ENCODE peak calls at places on chromosomes 7 and 10, in four cellular contexts. Q is A549, A is K562, C is GM12878. L is an unnamed sample.

GRCh38 chr7:105218215-105218614 is 170.5 kb downstream of the SRPK2 start:
- DNase-seq in Q (no peak), A (no peak), C (no peak), L (no peak)

GRCh38 chr10:23657677-23658076 is 218.8 kb downstream of the OTUD1 start:
- DNase-seq in Q (no peak), A (no peak), C (no peak), L (no peak)

GRCh38 chr7:111108526-111108925 is 17.6 kb downstream of the LRRN3 start:
- DNase-seq in Q (no peak), A (no peak), C (no peak), L (no peak)

GRCh38 chr10:134743-135600 is at the start of gene ZMYND11:
- DNase-seq in Q (peak), A (peak), C (no peak), L (peak)

GRCh38 chr7:85004402-85004801 is 182.5 kb downstream of the SEMA3D start:
- DNase-seq in Q (no peak), A (no peak), C (no peak), L (no peak)

GRCh38 chr7:25777969-25778767 is 373.8 kb upstream of the NFE2L3 start:
- DNase-seq in Q (no peak), A (no peak), C (no peak), L (no peak)

GRCh38 chr7:855686-856369 is 20.5 kb upstream of the GET4 start:
- DNase-seq in Q (no peak), A (no peak), C (no peak), L (no peak)

GRCh38 chr7:143042821-143043271 is 9.3 kb upstream of the OR6V1 start:
- DNase-seq in Q (no peak), A (no peak), C (no peak), L (no peak)

GRCh38 chr10:99658622-99659030 is 683 bp upstream of the ENTPD7 start:
- DNase-seq in Q (peak), A (peak), C (no peak), L (peak)

GRCh38 chr7:35624299-35625186 is 70.4 kb downstream of the HERPUD2 start:
- DNase-seq in Q (peak), A (peak), C (no peak), L (peak)

GRCh38 chr7:96548664-96549063 is 161.0 kb downstream of the SEM1 start:
- DNase-seq in Q (peak), A (no peak), C (no peak), L (no peak)

GRCh38 chr10:44033008-44033407 is 351.9 kb downstream of the CXCL12 start:
- DNase-seq in Q (no peak), A (no peak), C (no peak), L (no peak)

GRCh38 chr10:62175256-62175655 is 93.4 kb downstream of the RTKN2 start:
- DNase-seq in Q (no peak), A (no peak), C (no peak), L (no peak)

GRCh38 chr10:21926358-21926890 is 77.1 kb downstream of the DNAJC1 start:
- DNase-seq in Q (peak), A (no peak), C (no peak), L (no peak)

GRCh38 chr7:17099083-17099973 is 199.1 kb upstream of the AHR start:
- DNase-seq in Q (peak), A (no peak), C (no peak), L (peak)

GRCh38 chr7:70189776-70190175 is 591.5 kb downstream of the AUTS2 start:
- DNase-seq in Q (no peak), A (no peak), C (no peak), L (no peak)

GRCh38 chr10:76106611-76107010 is 675.2 kb downstream of the LRMDA start:
- DNase-seq in Q (no peak), A (no peak), C (no peak), L (no peak)

GRCh38 chr7:17185690-17186070 is 112.8 kb upstream of the AHR start:
- DNase-seq in Q (peak), A (no peak), C (peak), L (peak)

GRCh38 chr7:93053946-93054943 is 63.5 kb downstream of the SAMD9 start:
- DNase-seq in Q (no peak), A (no peak), C (no peak), L (no peak)

GRCh38 chr7:117386125-117386709 is 41.1 kb downstream of the ASZ1 start:
- DNase-seq in Q (no peak), A (no peak), C (no peak), L (no peak)

GRCh38 chr7:47678641-47679380 is 96.9 kb upstream of the TNS3 start:
- DNase-seq in Q (no peak), A (no peak), C (no peak), L (no peak)

GRCh38 chr10:17756557-17757208 is 4.7 kb downstream of the TMEM236 start:
- DNase-seq in Q (peak), A (no peak), C (peak), L (no peak)

GRCh38 chr7:140026935-140027334 is 35.8 kb downstream of the PARP12 start:
- DNase-seq in Q (no peak), A (no peak), C (no peak), L (no peak)

GRCh38 chr10:123865880-123866279 is 25.7 kb downstream of the CPXM2 start:
- DNase-seq in Q (no peak), A (no peak), C (no peak), L (no peak)

GRCh38 chr10:9010093-9010492 is 955.6 kb downstream of the GATA3 start:
- DNase-seq in Q (no peak), A (no peak), C (no peak), L (no peak)

GRCh38 chr10:28768227-28768626 is 90.9 kb downstream of the BAMBI start:
- DNase-seq in Q (no peak), A (no peak), C (no peak), L (no peak)
- TF ChIP-seq MAX in Q (no peak), A (no peak), C (no peak), L (no peak)

GRCh38 chr10:110498982-110499795 is 1.5 kb downstream of the DUSP5 start:
- DNase-seq in Q (peak), A (no peak), C (peak), L (peak)
- TF ChIP-seq POLR2A in Q (no peak), A (no peak), C (peak), L (no peak)

GRCh38 chr7:68025363-68025762 is 1028.7 kb downstream of the TYW1 start:
- DNase-seq in Q (no peak), A (no peak), C (no peak), L (no peak)
- TF ChIP-seq MYC in Q (no peak), A (no peak), C (no peak), L (no peak)

DNA sequence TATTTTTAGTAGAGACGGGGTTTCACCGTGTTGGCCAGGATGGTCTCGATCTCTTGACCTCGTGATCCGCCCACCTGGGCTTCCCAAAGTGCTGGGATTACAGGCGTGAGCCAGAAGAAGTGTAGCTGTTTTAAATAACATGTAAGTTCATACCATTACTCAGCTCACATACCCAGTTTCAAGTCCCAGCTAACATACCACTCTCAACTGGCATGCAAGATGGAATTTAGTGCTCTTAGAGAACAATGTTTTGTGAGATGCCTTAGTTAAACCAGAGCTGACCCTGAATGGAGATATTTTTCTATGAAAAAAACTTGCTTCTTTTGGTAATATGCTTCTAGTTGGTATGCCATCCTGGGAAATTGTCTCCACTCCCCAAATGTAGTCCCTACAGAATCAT is 37.3 kb downstream of the HBP1 start:
- DNase-seq in Q (no peak), A (no peak), C (no peak), L (no peak)
- TF ChIP-seq MAX in Q (no peak), A (no peak), C (no peak), L (no peak)

GRCh38 chr10:14954934-14955333 is 1.0 kb upstream of the DCLRE1C start:
- DNase-seq in Q (no peak), A (no peak), C (no peak), L (no peak)

GRCh38 chr10:14952851-14953451 is 945 bp downstream of the DCLRE1C start:
- DNase-seq in Q (no peak), A (no peak), C (no peak), L (peak)

GRCh38 chr10:14953452-14954000 is 370 bp downstream of the DCLRE1C start:
- DNase-seq in Q (peak), A (peak), C (peak), L (peak)

GRCh38 chr10:14958872-14959220 is 342 bp upstream of the MEIG1 start:
- DNase-seq in Q (no peak), A (no peak), C (no peak), L (no peak)

DNA sequence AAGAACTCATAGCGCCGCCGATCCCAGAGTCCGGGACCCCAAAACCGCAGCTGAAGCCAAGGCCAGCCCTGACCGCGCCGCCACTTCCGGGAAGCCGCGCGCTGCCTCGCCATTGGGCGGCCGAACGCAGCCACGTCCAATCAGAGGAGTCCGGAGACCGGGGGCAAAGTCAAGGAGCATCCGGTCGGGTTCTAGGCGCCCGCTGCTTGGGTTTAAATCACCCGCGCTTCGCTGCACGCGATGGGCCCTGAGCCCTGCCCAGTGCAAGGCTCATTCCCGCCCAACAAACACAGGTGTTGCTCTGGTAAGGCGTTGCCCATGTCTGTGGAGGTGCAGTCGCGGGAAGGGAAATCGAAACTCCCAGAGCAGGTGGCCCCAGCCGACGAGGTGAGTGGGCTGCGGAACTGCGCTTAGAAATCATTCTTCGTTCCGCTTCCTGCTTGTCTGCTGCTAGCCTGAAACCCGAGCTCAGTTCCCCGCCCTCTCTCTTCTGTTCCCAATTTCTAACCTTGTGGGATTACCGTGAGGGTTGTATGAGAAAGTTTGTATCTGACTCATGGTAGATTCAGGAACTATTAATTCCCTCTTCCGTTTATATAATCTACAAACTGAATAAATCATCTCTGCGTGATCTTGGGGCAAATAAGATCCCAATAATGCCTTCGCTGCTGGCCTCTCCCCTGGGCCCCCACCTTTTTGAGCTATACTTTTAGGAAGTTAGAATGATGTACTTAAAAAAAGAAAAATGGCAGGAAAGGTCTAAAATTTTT is at the start of gene DCLRE1C:
- DNase-seq in Q (peak), A (peak), C (peak), L (peak)
- TF ChIP-seq POLR2A in Q (peak), A (peak), C (peak), L (peak)

GRCh38 chr10:5619366-5620211 is 46.8 kb downstream of the ASB13 start:
- DNase-seq in Q (no peak), A (no peak), C (no peak), L (peak)
- TF ChIP-seq MYC in Q (no peak), A (no peak), C (no peak), L (no peak)

DNA sequence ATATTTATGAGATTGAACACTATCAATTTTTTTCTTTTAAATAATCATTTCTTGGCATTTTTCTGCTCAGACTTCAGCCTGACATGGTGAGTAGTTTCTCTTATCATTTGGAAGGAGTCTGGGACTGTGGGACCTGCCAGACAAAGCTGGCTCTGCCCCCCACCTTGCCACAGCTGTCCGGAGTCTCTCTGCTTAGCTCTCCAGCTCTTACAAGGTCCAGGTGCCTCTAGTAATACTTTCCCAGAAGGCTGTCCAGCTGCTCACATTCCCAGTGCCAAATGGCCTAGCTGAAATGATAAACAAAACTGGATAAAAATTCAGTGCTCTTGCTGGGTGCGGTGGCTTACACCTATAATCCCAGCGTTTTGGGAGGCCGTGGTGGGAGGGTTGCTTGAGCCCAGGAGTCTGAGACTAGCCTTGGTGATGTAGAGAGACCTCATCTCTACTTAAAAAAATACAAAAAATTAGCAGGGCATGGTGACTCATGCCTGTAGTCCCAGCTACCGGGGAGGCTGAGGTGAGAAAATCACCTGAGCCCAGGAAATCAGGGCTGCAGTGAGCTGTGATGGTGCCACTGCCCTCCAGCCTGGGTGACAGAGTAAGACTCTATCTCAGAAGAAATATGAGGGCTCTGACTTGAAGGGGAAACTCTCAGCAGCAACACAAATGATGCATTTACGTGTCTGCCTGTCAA is 86.8 kb downstream of the C10orf90 start:
- DNase-seq in Q (no peak), A (no peak), C (no peak), L (no peak)
- TF ChIP-seq MAX in Q (no peak), A (no peak), C (no peak), L (no peak)

GRCh38 chr7:50960621-50961310 is 178.1 kb upstream of the GRB10 start:
- DNase-seq in Q (no peak), A (no peak), C (no peak), L (no peak)

GRCh38 chr7:50959560-50959959 is 176.9 kb upstream of the GRB10 start:
- DNase-seq in Q (no peak), A (no peak), C (no peak), L (no peak)

GRCh38 chr7:50959991-50960390 is 177.3 kb upstream of the GRB10 start:
- DNase-seq in Q (no peak), A (no peak), C (no peak), L (no peak)

GRCh38 chr7:50962281-50962883 is 179.7 kb upstream of the GRB10 start:
- DNase-seq in Q (no peak), A (no peak), C (no peak), L (peak)

DNA sequence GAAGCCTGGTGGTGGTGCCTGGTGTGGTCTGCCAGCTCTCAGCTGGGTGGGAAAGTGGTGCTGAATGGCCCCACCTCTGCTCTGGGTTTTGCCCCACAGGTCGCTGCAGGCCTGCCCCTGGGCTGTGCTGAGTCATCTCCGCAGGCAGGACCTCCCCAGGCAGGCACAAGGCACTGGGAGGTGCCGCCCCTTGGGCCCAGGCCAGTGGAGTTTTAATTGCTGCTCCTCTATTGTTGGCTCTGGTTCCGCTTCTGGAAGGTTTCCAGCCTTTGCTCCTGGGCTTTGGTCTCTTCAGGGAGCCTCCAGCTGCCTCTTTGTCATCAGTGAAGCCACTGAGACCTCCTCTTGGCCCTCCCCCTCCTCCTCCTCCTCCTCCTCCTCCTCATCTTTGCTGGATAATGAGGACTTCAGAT is 180.3 kb upstream of the GRB10 start:
- DNase-seq in Q (peak), A (peak), C (no peak), L (peak)
- TF ChIP-seq POLR2A in Q (no peak), A (no peak), C (no peak), L (no peak)

GRCh38 chr10:48525956-48526355 is 78.9 kb downstream of the ARHGAP22 start:
- DNase-seq in Q (no peak), A (no peak), C (no peak), L (no peak)

GRCh38 chr10:48525113-48525512 is 79.8 kb downstream of the ARHGAP22 start:
- DNase-seq in Q (no peak), A (no peak), C (no peak), L (no peak)

GRCh38 chr10:48523212-48523819 is 81.6 kb downstream of the ARHGAP22 start:
- DNase-seq in Q (peak), A (peak), C (no peak), L (no peak)

GRCh38 chr10:48522011-48522765 is 82.7 kb downstream of the ARHGAP22 start:
- DNase-seq in Q (no peak), A (no peak), C (no peak), L (no peak)

GRCh38 chr10:48523820-48524758 is 80.8 kb downstream of the ARHGAP22 start:
- DNase-seq in Q (peak), A (peak), C (no peak), L (no peak)
- TF ChIP-seq MYC in Q (no peak), A (no peak), C (no peak), L (no peak)

GRCh38 chr7:32476816-32477648 is 13.1 kb downstream of the LSM5 start:
- DNase-seq in Q (no peak), A (peak), C (no peak), L (no peak)

GRCh38 chr7:32481921-32482320 is 8.3 kb downstream of the LSM5 start:
- DNase-seq in Q (no peak), A (no peak), C (no peak), L (no peak)

GRCh38 chr7:32479574-32480200 is 10.5 kb downstream of the LSM5 start:
- DNase-seq in Q (peak), A (peak), C (no peak), L (peak)

GRCh38 chr7:32477649-32477980 is 12.6 kb downstream of the LSM5 start:
- DNase-seq in Q (no peak), A (no peak), C (no peak), L (no peak)

GRCh38 chr7:32481176-32481575 is 9.0 kb downstream of the LSM5 start:
- DNase-seq in Q (no peak), A (no peak), C (no peak), L (no peak)
- TF ChIP-seq MAX in Q (no peak), A (no peak), C (no peak), L (no peak)